ENCODE peak calls at places on chromosomes 2 and 18, in four cellular contexts. One of them, this sample, is unnamed.

GRCh38 chr2:2222931-2223330 is 108.1 kb downstream of the MYT1L start:
- DNase-seq in endothelial cell: no peak
- DNase-seq in NB4: peak
- DNase-seq in cardiac muscle cell: no peak
- DNase-seq in this sample: no peak

GRCh38 chr2:61707984-61708852 is 145.6 kb downstream of the FAM161A start:
- DNase-seq in endothelial cell: no peak
- DNase-seq in NB4: no peak
- DNase-seq in cardiac muscle cell: peak
- DNase-seq in this sample: peak

GRCh38 chr2:32977228-32977758 is 30.5 kb downstream of the LTBP1 start:
- DNase-seq in endothelial cell: no peak
- DNase-seq in NB4: no peak
- DNase-seq in cardiac muscle cell: no peak
- DNase-seq in this sample: peak

GRCh38 chr2:218015831-218016521 is 13.2 kb upstream of the TNS1 start:
- DNase-seq in endothelial cell: no peak
- DNase-seq in NB4: no peak
- DNase-seq in cardiac muscle cell: no peak
- DNase-seq in this sample: no peak

GRCh38 chr2:234763051-234763909 is 188.5 kb upstream of the SH3BP4 start:
- DNase-seq in endothelial cell: no peak
- DNase-seq in NB4: no peak
- DNase-seq in cardiac muscle cell: no peak
- DNase-seq in this sample: no peak

GRCh38 chr2:185984670-185985069 is 246.1 kb downstream of the FSIP2 start:
- DNase-seq in endothelial cell: no peak
- DNase-seq in NB4: no peak
- DNase-seq in cardiac muscle cell: no peak
- DNase-seq in this sample: no peak

GRCh38 chr2:97267411-97268074 is 154.6 kb downstream of the ANKRD36 start:
- DNase-seq in endothelial cell: no peak
- DNase-seq in NB4: no peak
- DNase-seq in cardiac muscle cell: no peak
- DNase-seq in this sample: no peak

GRCh38 chr2:165573534-165574461 is 104.3 kb downstream of the CSRNP3 start:
- DNase-seq in endothelial cell: peak
- DNase-seq in NB4: peak
- DNase-seq in cardiac muscle cell: peak
- DNase-seq in this sample: peak

GRCh38 chr18:9017170-9017899 is 85.2 kb upstream of the NDUFV2 start:
- DNase-seq in endothelial cell: no peak
- DNase-seq in NB4: peak
- DNase-seq in cardiac muscle cell: no peak
- DNase-seq in this sample: peak

GRCh38 chr18:29191263-29191662 is 1014.3 kb upstream of the CDH2 start:
- DNase-seq in endothelial cell: no peak
- DNase-seq in NB4: peak
- DNase-seq in cardiac muscle cell: no peak
- DNase-seq in this sample: peak

GRCh38 chr2:237156131-237156856 is 70.6 kb downstream of the COPS8 start:
- DNase-seq in endothelial cell: no peak
- DNase-seq in NB4: peak
- DNase-seq in cardiac muscle cell: no peak
- DNase-seq in this sample: no peak

GRCh38 chr2:222033541-222033940 is 265.3 kb downstream of the PAX3 start:
- DNase-seq in endothelial cell: no peak
- DNase-seq in NB4: no peak
- DNase-seq in cardiac muscle cell: no peak
- DNase-seq in this sample: no peak

GRCh38 chr2:113799375-113799774 is 42.9 kb upstream of the SLC35F5 start:
- DNase-seq in endothelial cell: no peak
- DNase-seq in NB4: peak
- DNase-seq in cardiac muscle cell: no peak
- DNase-seq in this sample: no peak

GRCh38 chr2:170847716-170848115 is 31.0 kb downstream of the GAD1 start:
- DNase-seq in endothelial cell: no peak
- DNase-seq in NB4: no peak
- DNase-seq in cardiac muscle cell: no peak
- DNase-seq in this sample: no peak

GRCh38 chr18:54269924-54270844 is 867 bp downstream of the POLI start:
- DNase-seq in endothelial cell: peak
- DNase-seq in NB4: no peak
- DNase-seq in cardiac muscle cell: peak
- DNase-seq in this sample: peak

GRCh38 chr2:63982335-63982734 is 36.9 kb downstream of the VPS54 start:
- DNase-seq in endothelial cell: no peak
- DNase-seq in NB4: no peak
- DNase-seq in cardiac muscle cell: no peak
- DNase-seq in this sample: no peak

GRCh38 chr2:26494199-26494598 is 16.3 kb upstream of the OTOF start:
- DNase-seq in endothelial cell: no peak
- DNase-seq in NB4: no peak
- DNase-seq in cardiac muscle cell: no peak
- DNase-seq in this sample: no peak

DNA sequence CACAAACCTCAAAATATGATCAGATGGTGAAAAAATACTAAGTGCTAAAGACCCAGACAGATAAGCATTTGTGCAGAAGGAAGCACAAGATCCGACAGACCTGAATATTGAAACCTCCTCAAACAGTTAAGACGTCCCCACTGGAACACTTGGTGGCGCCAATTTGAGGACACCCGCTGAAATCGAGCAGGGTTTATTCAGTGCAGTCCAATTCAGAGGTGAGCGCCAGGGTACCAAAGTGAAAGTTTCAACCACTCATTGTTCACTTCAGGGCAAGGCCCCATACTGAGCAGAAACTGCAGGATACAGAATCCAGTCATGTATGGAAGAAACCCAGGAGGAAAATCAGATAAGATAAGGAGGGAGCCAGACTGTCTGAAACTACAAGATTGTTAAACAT is 417.6 kb downstream of the LRRTM4 start:
- DNase-seq in endothelial cell: no peak
- DNase-seq in NB4: no peak
- DNase-seq in cardiac muscle cell: no peak
- DNase-seq in this sample: no peak
- TF ChIP-seq CTCF in endothelial cell: no peak
- TF ChIP-seq CTCF in NB4: no peak
- TF ChIP-seq CTCF in cardiac muscle cell: no peak
- TF ChIP-seq CTCF in this sample: no peak

GRCh38 chr2:128041561-128041960 is 13.7 kb upstream of the SAP130 start:
- DNase-seq in endothelial cell: no peak
- DNase-seq in NB4: no peak
- DNase-seq in cardiac muscle cell: no peak
- DNase-seq in this sample: no peak

GRCh38 chr2:128036748-128037607 is 9.1 kb upstream of the SAP130 start:
- DNase-seq in endothelial cell: no peak
- DNase-seq in NB4: no peak
- DNase-seq in cardiac muscle cell: no peak
- DNase-seq in this sample: no peak

GRCh38 chr2:128040166-128040771 is 12.4 kb upstream of the SAP130 start:
- DNase-seq in endothelial cell: no peak
- DNase-seq in NB4: no peak
- DNase-seq in cardiac muscle cell: no peak
- DNase-seq in this sample: no peak

GRCh38 chr2:128039535-128039934 is 11.7 kb upstream of the SAP130 start:
- DNase-seq in endothelial cell: no peak
- DNase-seq in NB4: no peak
- DNase-seq in cardiac muscle cell: no peak
- DNase-seq in this sample: no peak

DNA sequence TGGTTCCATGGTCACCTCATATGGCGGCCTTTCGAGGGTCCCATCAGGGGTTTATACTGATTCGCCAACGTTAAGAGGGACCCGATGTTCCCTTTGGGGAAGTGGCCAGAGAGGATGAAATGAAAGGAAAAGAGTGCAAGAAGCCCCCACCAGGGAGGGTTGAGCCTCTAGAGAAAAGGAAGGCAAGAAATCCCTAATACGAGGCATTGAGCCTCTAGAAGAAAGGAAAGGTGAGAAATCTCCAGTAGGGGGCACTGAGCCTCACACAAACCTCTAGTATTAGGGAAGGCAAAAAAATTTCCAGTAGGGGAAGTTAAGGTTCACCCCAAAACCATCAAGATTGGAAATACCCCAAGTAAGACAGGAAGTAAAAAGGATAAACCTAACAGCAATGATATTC is 9.8 kb upstream of the SAP130 start:
- DNase-seq in endothelial cell: no peak
- DNase-seq in NB4: peak
- DNase-seq in cardiac muscle cell: no peak
- DNase-seq in this sample: no peak
- TF ChIP-seq CTCF in endothelial cell: no peak
- TF ChIP-seq CTCF in NB4: peak
- TF ChIP-seq CTCF in cardiac muscle cell: no peak
- TF ChIP-seq CTCF in this sample: no peak

GRCh38 chr2:200309296-200309846 is 2.9 kb downstream of the SPATS2L start:
- DNase-seq in endothelial cell: no peak
- DNase-seq in NB4: no peak
- DNase-seq in cardiac muscle cell: no peak
- DNase-seq in this sample: no peak

GRCh38 chr2:200308001-200308400 is 1.5 kb downstream of the SPATS2L start:
- DNase-seq in endothelial cell: no peak
- DNase-seq in NB4: no peak
- DNase-seq in cardiac muscle cell: no peak
- DNase-seq in this sample: no peak

GRCh38 chr2:200310545-200310971 is 4.1 kb downstream of the SPATS2L start:
- DNase-seq in endothelial cell: no peak
- DNase-seq in NB4: no peak
- DNase-seq in cardiac muscle cell: no peak
- DNase-seq in this sample: no peak

GRCh38 chr2:200306969-200307811 is 697 bp downstream of the SPATS2L start:
- DNase-seq in endothelial cell: peak
- DNase-seq in NB4: peak
- DNase-seq in cardiac muscle cell: peak
- DNase-seq in this sample: peak

DNA sequence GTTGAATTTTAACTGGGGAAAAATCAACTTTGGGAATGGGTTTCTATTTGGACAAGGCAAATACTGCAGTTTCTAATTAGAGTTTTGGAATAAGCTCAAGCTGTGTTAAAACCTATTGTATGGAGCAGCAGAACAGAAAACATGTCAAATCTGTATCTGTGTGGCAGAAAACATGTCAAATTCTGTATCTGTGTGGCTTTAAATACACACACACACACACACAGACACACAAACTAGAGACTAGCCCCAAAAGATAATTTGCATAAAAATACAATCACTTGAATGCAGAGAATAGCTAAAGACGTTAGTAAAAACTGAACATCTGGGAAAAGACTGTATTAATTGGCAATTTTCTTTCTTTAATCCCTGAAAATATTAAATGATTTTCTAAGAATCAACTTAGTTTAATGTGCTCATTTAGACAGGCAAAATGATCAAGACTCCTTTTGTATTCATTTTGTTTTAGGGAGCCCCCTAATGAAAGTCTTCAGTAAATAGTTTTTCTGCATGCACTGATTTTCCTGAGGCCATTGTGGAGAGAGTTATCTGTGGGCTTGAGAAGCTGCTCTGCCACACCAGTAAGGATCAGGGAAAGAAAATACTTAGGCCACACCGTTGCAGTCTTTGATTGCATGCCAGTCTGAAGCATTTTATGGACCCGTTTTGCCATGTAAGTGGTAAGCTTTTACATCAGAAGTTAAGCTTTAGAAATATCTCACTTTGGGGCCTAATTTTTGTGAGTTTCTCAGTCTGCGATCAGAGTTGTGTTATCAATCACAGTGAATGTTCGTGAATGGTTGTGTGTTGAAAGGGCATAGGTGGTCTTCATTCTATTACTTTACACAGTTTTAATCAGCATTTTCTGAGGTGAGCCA is 2.2 kb downstream of the SPATS2L start:
- DNase-seq in endothelial cell: no peak
- DNase-seq in NB4: no peak
- DNase-seq in cardiac muscle cell: peak
- DNase-seq in this sample: no peak
- TF ChIP-seq CTCF in endothelial cell: no peak
- TF ChIP-seq CTCF in NB4: no peak
- TF ChIP-seq CTCF in cardiac muscle cell: peak
- TF ChIP-seq CTCF in this sample: no peak

GRCh38 chr18:41899535-41899934 is 55.5 kb upstream of the PIK3C3 start:
- DNase-seq in endothelial cell: no peak
- DNase-seq in NB4: no peak
- DNase-seq in cardiac muscle cell: no peak
- DNase-seq in this sample: no peak
- TF ChIP-seq CTCF in endothelial cell: no peak
- TF ChIP-seq CTCF in NB4: no peak
- TF ChIP-seq CTCF in cardiac muscle cell: no peak
- TF ChIP-seq CTCF in this sample: no peak

GRCh38 chr2:180655393-180655792 is 325.0 kb upstream of the UBE2E3 start:
- DNase-seq in endothelial cell: no peak
- DNase-seq in NB4: no peak
- DNase-seq in cardiac muscle cell: no peak
- DNase-seq in this sample: no peak

GRCh38 chr2:180653481-180653880 is 326.9 kb upstream of the UBE2E3 start:
- DNase-seq in endothelial cell: no peak
- DNase-seq in NB4: no peak
- DNase-seq in cardiac muscle cell: peak
- DNase-seq in this sample: no peak

GRCh38 chr2:180657054-180657453 is 323.4 kb upstream of the UBE2E3 start:
- DNase-seq in endothelial cell: no peak
- DNase-seq in NB4: no peak
- DNase-seq in cardiac muscle cell: peak
- DNase-seq in this sample: peak

GRCh38 chr2:180656455-180656847 is 324.0 kb upstream of the UBE2E3 start:
- DNase-seq in endothelial cell: no peak
- DNase-seq in NB4: no peak
- DNase-seq in cardiac muscle cell: no peak
- DNase-seq in this sample: peak

DNA sequence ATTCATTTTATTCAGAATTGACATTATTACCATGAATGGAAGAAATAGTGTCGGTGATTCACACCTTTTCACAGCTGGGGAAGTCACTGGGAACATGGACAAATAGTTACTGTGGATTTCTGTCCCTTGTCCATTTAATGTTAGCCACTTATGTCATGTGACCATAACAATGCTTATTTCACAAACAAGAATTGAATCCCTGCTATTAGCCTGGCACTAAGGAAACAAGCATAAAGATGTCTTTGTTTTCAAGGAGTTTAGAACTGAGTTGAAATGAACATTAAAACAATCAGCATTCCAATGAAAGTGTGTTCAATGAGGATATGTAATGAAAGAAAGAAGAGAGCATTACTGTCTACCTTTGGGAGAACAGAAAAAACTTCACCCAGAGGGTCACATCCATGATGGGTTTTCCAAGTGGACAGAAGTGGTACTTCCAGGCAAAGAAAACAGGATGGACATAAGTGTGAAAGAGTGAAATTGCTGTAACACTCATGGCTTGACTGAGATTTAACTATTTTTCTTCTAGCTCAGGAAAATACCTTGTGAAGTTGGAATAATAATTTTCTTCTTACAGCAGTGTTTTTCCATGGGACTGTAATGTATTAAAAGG is 324.5 kb upstream of the UBE2E3 start:
- DNase-seq in endothelial cell: no peak
- DNase-seq in NB4: no peak
- DNase-seq in cardiac muscle cell: no peak
- DNase-seq in this sample: no peak
- TF ChIP-seq CTCF in endothelial cell: peak
- TF ChIP-seq CTCF in NB4: no peak
- TF ChIP-seq CTCF in cardiac muscle cell: peak
- TF ChIP-seq CTCF in this sample: peak